ENCODE peak calls at places on chromosomes 12 and 14, in six cellular contexts. Z is A549, O is foreskin fibroblast, S is GM12865, E is GM23248, U is HL-60. A is an unnamed sample.

GRCh38 chr14:28875937-28876910 is 109.6 kb downstream of the FOXG1 start:
- DNase-seq in Z (no peak), O (no peak), S (no peak), E (no peak), U (no peak), A (peak; percentile 43)

GRCh38 chr14:91839754-91840153 is 27.6 kb downstream of the TC2N start:
- DNase-seq in Z (no peak), O (no peak), S (peak; percentile 43), E (no peak), U (no peak), A (no peak)

GRCh38 chr12:130298322-130298721 is 39.4 kb upstream of the PIWIL1 start:
- DNase-seq in Z (no peak), O (no peak), S (no peak), E (no peak), U (no peak), A (no peak)

GRCh38 chr12:92506460-92506859 is 196.3 kb upstream of the PLEKHG7 start:
- DNase-seq in Z (no peak), O (no peak), S (no peak), E (no peak), U (no peak), A (no peak)

GRCh38 chr12:93060666-93061413 is 131.7 kb upstream of the EEA1 start:
- DNase-seq in Z (no peak), O (peak; percentile 38), S (peak; percentile 33), E (peak; percentile 44), U (no peak), A (no peak)

GRCh38 chr12:107327783-107328182 is 234.4 kb upstream of the CRY1 start:
- DNase-seq in Z (peak; percentile 49), O (no peak), S (no peak), E (no peak), U (no peak), A (peak; percentile 21)

GRCh38 chr12:54421175-54421872 is 2.3 kb upstream of the ITGA5 start:
- DNase-seq in Z (no peak), O (peak; percentile 67), S (no peak), E (peak; percentile 70), U (no peak), A (no peak)

GRCh38 chr12:42977451-42978230 is 388.1 kb upstream of the PRICKLE1 start:
- DNase-seq in Z (no peak), O (peak; percentile 16), S (no peak), E (peak; percentile 17), U (no peak), A (no peak)

GRCh38 chr14:31993521-31993941 is 83.6 kb upstream of the ARHGAP5 start:
- DNase-seq in Z (no peak), O (no peak), S (no peak), E (peak; percentile 24), U (no peak), A (no peak)

GRCh38 chr12:113747048-113747447 is 219.1 kb downstream of the RBM19 start:
- DNase-seq in Z (peak; percentile 30), O (no peak), S (no peak), E (no peak), U (no peak), A (peak; percentile 77)

GRCh38 chr12:4157122-4157521 is 116.4 kb upstream of the CCND2 start:
- DNase-seq in Z (no peak), O (no peak), S (no peak), E (no peak), U (no peak), A (no peak)

GRCh38 chr12:12592930-12593329 is 18.7 kb upstream of the CREBL2 start:
- DNase-seq in Z (peak; percentile 48), O (no peak), S (no peak), E (peak; percentile 71), U (no peak), A (no peak)

GRCh38 chr12:49825971-49826421 is 2.2 kb downstream of the NCKAP5L start:
- DNase-seq in Z (no peak), O (peak; percentile 26), S (no peak), E (peak; percentile 72), U (no peak), A (no peak)

GRCh38 chr12:111596985-111597730 is 2.0 kb downstream of the ATXN2 start:
- DNase-seq in Z (peak; percentile 85), O (peak; percentile 44), S (peak; percentile 72), E (peak; percentile 78), U (peak; percentile 66), A (peak; percentile 63)

GRCh38 chr14:90088160-90088559 is 26.4 kb downstream of the KCNK13 start:
- DNase-seq in Z (no peak), O (no peak), S (no peak), E (no peak), U (no peak), A (no peak)

GRCh38 chr12:64054156-64054555 is 167.9 kb downstream of the KICS2 start:
- DNase-seq in Z (no peak), O (no peak), S (no peak), E (no peak), U (no peak), A (no peak)

GRCh38 chr12:58537278-58537677 is 383.0 kb downstream of the LRIG3 start:
- DNase-seq in Z (no peak), O (peak; percentile 94), S (no peak), E (peak; percentile 66), U (no peak), A (no peak)

GRCh38 chr14:50964683-50965390 is 20.6 kb upstream of the PYGL start:
- DNase-seq in Z (peak; percentile 76), O (peak; percentile 91), S (no peak), E (peak; percentile 95), U (no peak), A (no peak)

GRCh38 chr12:59742831-59743230 is 147.0 kb downstream of the SLC16A7 start:
- DNase-seq in Z (no peak), O (peak; percentile 62), S (no peak), E (peak; percentile 73), U (no peak), A (no peak)

GRCh38 chr14:36198378-36198777 is 21.9 kb upstream of the PTCSC3 start:
- DNase-seq in Z (no peak), O (no peak), S (no peak), E (no peak), U (no peak), A (no peak)

GRCh38 chr14:64701660-64702059 is 2.6 kb upstream of the PLEKHG3 start:
- DNase-seq in Z (no peak), O (no peak), S (no peak), E (no peak), U (no peak), A (peak; percentile 95)

GRCh38 chr14:30849983-30850382 is 24.4 kb upstream of the COCH start:
- DNase-seq in Z (no peak), O (no peak), S (no peak), E (no peak), U (no peak), A (no peak)

GRCh38 chr14:30855345-30856037 is 18.9 kb upstream of the COCH start:
- DNase-seq in Z (no peak), O (no peak), S (peak; percentile 48), E (no peak), U (no peak), A (no peak)

GRCh38 chr14:30849354-30849753 is 25.0 kb upstream of the COCH start:
- DNase-seq in Z (no peak), O (no peak), S (peak; percentile 86), E (no peak), U (peak; percentile 20), A (no peak)

GRCh38 chr14:30848449-30849240 is 25.7 kb upstream of the COCH start:
- DNase-seq in Z (no peak), O (no peak), S (no peak), E (no peak), U (peak; percentile 50), A (no peak)

GRCh38 chr14:30854492-30854891 is 19.9 kb upstream of the COCH start:
- DNase-seq in Z (no peak), O (no peak), S (peak; percentile 65), E (no peak), U (no peak), A (no peak)
- H3K4me3 ChIP-seq in Z (no peak overlapping the region), O (no peak overlapping the region), S (no peak overlapping the region), E (no peak overlapping the region), U (no peak overlapping the region), A (no peak overlapping the region)

DNA sequence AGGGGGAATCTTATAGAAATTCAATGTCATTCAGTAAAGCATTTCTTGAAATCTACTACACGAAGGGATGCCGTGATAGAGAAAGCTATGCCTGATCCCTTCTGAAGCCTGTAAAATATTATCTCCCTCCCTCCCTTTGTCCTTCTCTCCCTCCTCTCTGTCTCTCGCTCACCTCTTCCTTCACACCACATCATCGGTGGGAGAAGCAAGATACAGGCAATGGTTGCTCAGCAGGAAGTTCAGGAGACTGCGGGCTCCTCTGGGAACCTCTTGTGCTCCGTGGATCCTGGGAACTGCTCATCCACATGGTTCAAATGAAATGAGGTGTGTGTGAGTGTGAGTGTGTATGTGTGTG is 219.4 kb upstream of the TBX3 start:
- DNase-seq in Z (no peak), O (peak; percentile 41), S (no peak), E (peak; percentile 36), U (no peak), A (no peak)
- H3K4me3 ChIP-seq in Z (no peak overlapping the region), O (peak overlapping the region; percentile 51), S (no peak overlapping the region), E (peak overlapping the region; percentile 24), U (no peak overlapping the region), A (no peak overlapping the region)

DNA sequence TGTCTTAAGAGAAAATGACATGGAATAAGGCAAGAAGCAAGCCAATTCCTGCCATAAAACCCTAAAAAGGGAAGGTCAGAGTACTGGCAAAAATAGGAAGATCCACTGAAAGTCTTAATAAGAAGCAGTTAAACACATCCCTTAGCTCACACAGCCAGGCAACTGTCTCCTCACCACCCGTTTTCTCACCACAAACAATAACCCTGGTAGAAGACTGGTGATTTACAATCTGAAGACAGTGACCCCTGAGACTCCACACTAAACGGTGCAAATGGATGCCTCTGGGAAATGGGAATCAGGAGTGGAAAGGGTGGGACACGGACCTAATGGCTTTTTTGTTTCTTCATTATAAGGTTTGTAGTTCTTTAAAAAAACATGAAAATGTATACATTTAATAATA is 37.4 kb downstream of the LGR5 start:
- DNase-seq in Z (no peak), O (no peak), S (no peak), E (peak; percentile 21), U (no peak), A (no peak)
- H3K4me3 ChIP-seq in Z (no peak overlapping the region), O (no peak overlapping the region), S (no peak overlapping the region), E (peak overlapping the region; percentile 21), U (no peak overlapping the region), A (no peak overlapping the region)

DNA sequence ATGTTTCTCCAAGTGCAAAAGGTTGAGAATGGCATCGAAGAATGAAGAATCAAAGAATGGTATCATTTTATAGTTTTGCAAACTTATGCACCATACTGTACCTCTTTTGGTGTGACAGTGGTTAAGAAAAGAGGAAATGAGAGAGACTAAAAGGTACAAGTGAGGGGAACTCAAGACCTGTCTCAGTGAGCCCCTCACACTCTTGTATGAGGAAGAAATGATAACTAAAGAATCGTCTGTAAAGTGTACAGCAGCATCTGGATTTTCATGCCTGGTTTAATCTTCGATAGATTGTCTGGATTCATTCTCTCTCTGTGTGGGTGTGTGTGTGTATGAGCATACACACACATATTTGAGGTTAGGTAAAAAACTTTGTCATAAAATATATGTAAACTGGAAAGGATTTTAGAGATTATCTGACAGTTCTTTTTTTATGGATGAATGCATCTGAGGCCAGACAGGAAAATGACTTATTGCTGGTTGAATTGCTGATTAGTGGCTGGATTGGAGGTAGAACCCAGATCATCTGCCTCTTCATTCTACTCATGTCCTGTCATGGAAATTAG is 15.9 kb upstream of the SLC38A2 start:
- DNase-seq in Z (no peak), O (no peak), S (peak; percentile 84), E (peak; percentile 68), U (no peak), A (no peak)
- H3K4me3 ChIP-seq in Z (no peak overlapping the region), O (no peak overlapping the region), S (peak overlapping the region; percentile 85), E (peak overlapping the region; percentile 37), U (no peak overlapping the region), A (no peak overlapping the region)